ENCODE peak calls at places on chromosome 17, in four cellular contexts. One of them, this sample, is unnamed. For H3K4me1, the result is how much of the 10 kb centered on the place peaks cover.

GRCh38 chr17:47729486-47729885 is 3.5 kb upstream of the TBX21 start:
- DNase-seq in Peyer's patch: peak
- DNase-seq in adrenal gland: no peak
- DNase-seq in left ventricle myocardium inferior: no peak
- DNase-seq in this sample: no peak

GRCh38 chr17:75084039-75084660 is 3.6 kb upstream of the SLC16A5 start:
- DNase-seq in Peyer's patch: no peak
- DNase-seq in adrenal gland: no peak
- DNase-seq in left ventricle myocardium inferior: no peak
- DNase-seq in this sample: no peak

GRCh38 chr17:5840811-5841446 is 229.2 kb upstream of the WSCD1 start:
- DNase-seq in adrenal gland: no peak
- DNase-seq in left ventricle myocardium inferior: no peak
- DNase-seq in Peyer's patch: no peak
- DNase-seq in this sample: no peak

GRCh38 chr17:55563363-55563762 is 52.1 kb upstream of the SMIM36 start:
- DNase-seq in adrenal gland: no peak
- DNase-seq in Peyer's patch: no peak
- DNase-seq in left ventricle myocardium inferior: no peak
- DNase-seq in this sample: no peak

GRCh38 chr17:44358066-44358465 is 5.6 kb downstream of the FAM171A2 start:
- DNase-seq in left ventricle myocardium inferior: no peak
- DNase-seq in adrenal gland: no peak
- DNase-seq in Peyer's patch: no peak
- DNase-seq in this sample: peak

GRCh38 chr17:47266782-47267181 is 13.2 kb downstream of the ITGB3 start:
- DNase-seq in adrenal gland: no peak
- DNase-seq in left ventricle myocardium inferior: no peak
- DNase-seq in Peyer's patch: no peak
- DNase-seq in this sample: no peak

GRCh38 chr17:28499366-28499668 is 6.8 kb upstream of the FOXN1 start:
- DNase-seq in adrenal gland: no peak
- DNase-seq in Peyer's patch: peak
- DNase-seq in left ventricle myocardium inferior: no peak
- DNase-seq in this sample: no peak

GRCh38 chr17:27471321-27472269 is 15.3 kb downstream of the KSR1 start:
- DNase-seq in left ventricle myocardium inferior: no peak
- DNase-seq in adrenal gland: no peak
- DNase-seq in Peyer's patch: peak
- DNase-seq in this sample: no peak

GRCh38 chr17:70107441-70107840 is 32.4 kb downstream of the KCNJ16 start:
- DNase-seq in Peyer's patch: no peak
- DNase-seq in left ventricle myocardium inferior: no peak
- DNase-seq in adrenal gland: no peak
- DNase-seq in this sample: no peak

GRCh38 chr17:7548585-7549400 is at the start of gene TNFSF12:
- DNase-seq in adrenal gland: peak
- DNase-seq in Peyer's patch: peak
- DNase-seq in left ventricle myocardium inferior: peak
- DNase-seq in this sample: peak

GRCh38 chr17:7551396-7551795 is 2.5 kb downstream of the TNFSF12 start:
- DNase-seq in Peyer's patch: no peak
- DNase-seq in left ventricle myocardium inferior: no peak
- DNase-seq in adrenal gland: no peak
- DNase-seq in this sample: no peak

GRCh38 chr17:7552621-7553051 is 3.8 kb downstream of the TNFSF12 start:
- DNase-seq in Peyer's patch: peak
- DNase-seq in left ventricle myocardium inferior: no peak
- DNase-seq in adrenal gland: no peak
- DNase-seq in this sample: peak

GRCh38 chr17:7550359-7550758 is 1.5 kb downstream of the TNFSF12 start:
- DNase-seq in left ventricle myocardium inferior: no peak
- DNase-seq in Peyer's patch: no peak
- DNase-seq in adrenal gland: no peak
- DNase-seq in this sample: no peak

DNA sequence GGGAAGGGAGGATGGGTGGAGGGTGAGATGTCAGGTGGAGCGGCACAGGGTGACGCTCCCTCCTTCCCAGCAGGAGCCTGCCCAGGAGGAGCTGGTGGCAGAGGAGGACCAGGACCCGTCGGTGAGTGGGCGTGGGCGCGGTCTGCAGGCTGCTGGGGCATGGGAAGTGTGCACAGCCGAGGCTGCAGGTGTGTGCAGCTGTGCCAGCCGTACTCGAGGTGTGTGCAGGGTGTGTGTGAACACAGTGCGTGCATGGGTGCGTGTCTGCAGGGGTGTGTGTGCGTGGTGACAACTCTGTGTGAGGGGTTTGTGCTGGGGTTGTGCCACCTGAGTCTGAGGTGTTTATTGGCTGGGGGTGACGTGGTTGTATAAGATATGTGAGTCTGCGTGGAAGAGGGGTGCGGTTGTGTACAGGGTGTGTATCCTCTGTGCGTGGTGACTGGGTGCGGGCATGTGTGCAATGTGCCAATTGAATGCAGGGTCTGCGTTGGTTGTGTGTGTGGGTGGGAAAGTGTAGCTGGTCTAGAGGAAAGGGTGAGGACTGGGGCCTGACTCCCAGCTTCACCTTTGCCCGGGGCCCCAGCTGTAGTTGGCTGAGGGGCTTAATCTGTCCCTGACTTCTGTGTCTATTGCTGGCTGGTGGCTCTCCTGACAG is 670 bp downstream of the TNFSF12 start:
- DNase-seq in Peyer's patch: no peak
- DNase-seq in adrenal gland: no peak
- DNase-seq in left ventricle myocardium inferior: peak
- DNase-seq in this sample: no peak
- H3K4me3 ChIP-seq in Peyer's patch: peak
- H3K4me3 ChIP-seq in adrenal gland: peak
- H3K4me3 ChIP-seq in left ventricle myocardium inferior: peak
- H3K4me3 ChIP-seq in this sample: peak

DNA sequence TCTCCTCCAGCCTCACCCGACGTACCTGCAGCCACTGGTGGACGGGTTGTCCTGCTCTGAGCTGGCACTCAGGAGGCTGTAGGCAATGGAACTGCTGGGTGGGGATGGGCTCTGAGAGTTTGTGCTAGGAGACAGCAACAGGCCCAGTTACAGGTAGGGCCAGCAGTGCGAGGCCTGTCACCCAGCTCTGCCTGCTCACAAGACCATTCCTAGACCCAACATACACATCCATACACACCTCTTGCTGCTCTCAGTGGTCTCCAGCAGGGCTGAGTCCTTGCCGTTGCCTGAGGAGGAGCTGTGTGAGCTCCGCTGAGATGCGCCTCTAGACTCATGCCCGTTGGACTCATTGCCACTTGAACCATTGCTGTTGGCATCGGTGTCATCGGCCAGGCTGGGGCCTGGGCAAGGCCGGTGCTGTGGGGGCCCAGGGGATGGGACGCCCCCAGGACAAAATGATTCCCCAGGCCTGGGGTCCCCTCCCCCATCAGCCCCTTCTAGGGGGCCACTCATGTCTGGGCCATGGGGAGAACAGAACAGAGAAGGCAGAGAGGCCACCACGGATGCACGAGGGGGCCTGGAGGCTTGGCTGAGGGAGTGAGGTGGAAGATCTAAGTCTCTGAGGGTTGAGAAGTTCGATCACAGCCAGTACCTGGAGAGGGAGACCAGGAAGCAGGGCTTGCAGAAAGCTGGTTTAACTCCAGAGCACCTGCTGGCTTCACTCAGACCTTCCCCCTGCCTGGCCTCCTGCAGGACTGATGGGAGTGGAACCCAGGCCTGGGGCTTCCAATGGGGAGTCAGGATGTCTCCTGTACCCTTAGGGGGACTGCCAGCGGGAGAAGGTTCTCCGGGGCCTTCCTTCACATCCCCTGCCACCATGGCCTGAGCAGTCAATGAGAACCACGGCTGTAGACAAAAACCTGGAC is 1.7 kb downstream of the PER1 start:
- DNase-seq in adrenal gland: peak
- DNase-seq in left ventricle myocardium inferior: no peak
- DNase-seq in Peyer's patch: no peak
- DNase-seq in this sample: no peak
- H3K4me1 ChIP-seq in adrenal gland: under half
- H3K4me1 ChIP-seq in left ventricle myocardium inferior: half or more
- H3K4me1 ChIP-seq in Peyer's patch: under half
- H3K4me1 ChIP-seq in this sample: under half

GRCh38 chr17:35545150-35545549 is 7.7 kb upstream of the SLFN12L start:
- DNase-seq in Peyer's patch: no peak
- DNase-seq in left ventricle myocardium inferior: no peak
- DNase-seq in adrenal gland: no peak
- DNase-seq in this sample: no peak

GRCh38 chr17:35543856-35544255 is 6.4 kb upstream of the SLFN12L start:
- DNase-seq in adrenal gland: no peak
- DNase-seq in left ventricle myocardium inferior: no peak
- DNase-seq in Peyer's patch: no peak
- DNase-seq in this sample: no peak

GRCh38 chr17:35548213-35548810 is 10.8 kb upstream of the SLFN12L start:
- DNase-seq in Peyer's patch: no peak
- DNase-seq in adrenal gland: no peak
- DNase-seq in left ventricle myocardium inferior: no peak
- DNase-seq in this sample: no peak

GRCh38 chr17:35548978-35549377 is 11.5 kb upstream of the SLFN12L start:
- DNase-seq in left ventricle myocardium inferior: no peak
- DNase-seq in adrenal gland: no peak
- DNase-seq in Peyer's patch: no peak
- DNase-seq in this sample: no peak

DNA sequence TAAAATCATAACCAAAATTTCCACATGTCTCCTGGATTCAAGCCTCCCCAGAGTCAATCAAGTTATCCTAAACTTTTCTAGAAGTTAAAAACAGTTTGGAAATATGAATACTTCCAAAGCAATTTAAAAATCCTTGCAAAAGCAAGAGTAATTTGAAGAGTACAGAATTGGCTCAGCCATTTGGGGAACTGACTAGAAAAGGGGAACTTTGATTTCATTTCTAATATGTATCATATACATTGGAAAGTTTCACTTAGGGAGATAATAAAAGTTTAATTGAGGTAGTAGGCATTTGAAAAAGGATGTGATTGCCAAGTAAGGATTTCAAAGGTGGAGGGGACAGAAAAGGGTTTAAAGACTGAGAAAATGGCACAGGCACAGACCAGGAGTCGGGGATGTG is 9.0 kb upstream of the SLFN12L start:
- DNase-seq in left ventricle myocardium inferior: no peak
- DNase-seq in Peyer's patch: no peak
- DNase-seq in adrenal gland: no peak
- DNase-seq in this sample: no peak
- H3K4me3 ChIP-seq in left ventricle myocardium inferior: no peak
- H3K4me3 ChIP-seq in Peyer's patch: no peak
- H3K4me3 ChIP-seq in adrenal gland: no peak
- H3K4me3 ChIP-seq in this sample: no peak

DNA sequence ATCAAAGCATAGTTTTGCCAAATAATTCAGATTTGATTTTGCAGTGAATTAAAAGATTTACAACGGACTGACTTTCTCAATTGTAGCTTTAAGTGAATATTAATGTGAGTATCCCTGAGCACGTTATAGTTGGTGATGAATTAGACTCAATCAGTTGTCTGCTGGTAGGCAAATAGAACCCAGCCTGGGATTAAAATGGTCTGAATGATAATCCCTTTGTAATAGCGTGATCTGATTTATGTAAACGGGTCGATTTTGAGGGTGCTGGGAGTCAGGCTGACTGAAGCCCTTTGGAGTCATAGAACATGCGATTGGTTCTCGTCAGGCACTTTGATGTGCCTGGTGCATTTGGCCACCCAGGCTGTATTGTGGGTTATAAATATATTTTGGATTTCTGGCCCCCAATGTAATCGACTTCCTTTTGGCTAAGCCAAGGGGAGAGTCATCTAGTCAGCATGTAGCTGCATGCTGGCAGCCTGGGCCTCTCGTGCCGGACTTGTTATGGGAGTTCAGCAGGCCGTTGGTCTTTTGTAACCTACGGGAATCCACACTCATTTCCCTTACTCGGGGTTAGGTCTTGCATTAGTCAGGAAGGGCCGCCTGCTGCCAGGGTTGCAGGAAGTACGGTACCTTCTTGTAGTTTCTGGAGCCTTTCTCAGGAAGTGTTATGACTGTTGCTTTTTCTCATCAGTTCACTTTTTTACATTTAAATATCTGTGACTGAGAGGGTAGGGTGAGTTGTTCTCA is 5.4 kb downstream of the PGS1 start:
- DNase-seq in Peyer's patch: peak
- DNase-seq in adrenal gland: peak
- DNase-seq in left ventricle myocardium inferior: peak
- DNase-seq in this sample: peak
- H3K4me1 ChIP-seq in Peyer's patch: under half
- H3K4me1 ChIP-seq in adrenal gland: half or more
- H3K4me1 ChIP-seq in left ventricle myocardium inferior: half or more
- H3K4me1 ChIP-seq in this sample: half or more

GRCh38 chr17:48816774-48817590 is at the start of gene TTLL6:
- DNase-seq in left ventricle myocardium inferior: peak
- DNase-seq in adrenal gland: peak
- DNase-seq in Peyer's patch: peak
- DNase-seq in this sample: peak
- H3K4me3 ChIP-seq in left ventricle myocardium inferior: peak
- H3K4me3 ChIP-seq in adrenal gland: no peak
- H3K4me3 ChIP-seq in Peyer's patch: peak
- H3K4me3 ChIP-seq in this sample: peak

DNA sequence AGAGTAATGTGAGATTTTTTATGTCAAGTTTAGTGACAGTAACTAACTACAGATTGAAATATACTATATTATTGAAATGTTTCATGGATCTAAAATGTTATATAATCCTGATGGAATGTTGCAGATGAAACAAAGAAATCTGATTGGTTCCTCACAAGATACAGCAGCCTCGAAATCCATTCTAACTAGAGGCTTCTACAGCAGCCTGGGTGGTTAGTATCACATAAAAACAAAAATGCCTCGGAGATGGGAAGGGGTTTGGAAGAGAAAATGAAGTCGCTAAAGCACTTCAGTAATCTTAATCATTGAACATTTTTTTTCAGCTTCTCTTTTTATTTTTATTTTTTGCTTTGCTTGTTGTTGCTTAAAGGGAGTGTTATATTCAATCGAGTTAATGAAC is 75.2 kb downstream of the TANC2 start:
- DNase-seq in adrenal gland: no peak
- DNase-seq in Peyer's patch: no peak
- DNase-seq in left ventricle myocardium inferior: no peak
- DNase-seq in this sample: no peak
- H3K4me1 ChIP-seq in adrenal gland: under half
- H3K4me1 ChIP-seq in Peyer's patch: under half
- H3K4me1 ChIP-seq in left ventricle myocardium inferior: under half
- H3K4me1 ChIP-seq in this sample: under half

DNA sequence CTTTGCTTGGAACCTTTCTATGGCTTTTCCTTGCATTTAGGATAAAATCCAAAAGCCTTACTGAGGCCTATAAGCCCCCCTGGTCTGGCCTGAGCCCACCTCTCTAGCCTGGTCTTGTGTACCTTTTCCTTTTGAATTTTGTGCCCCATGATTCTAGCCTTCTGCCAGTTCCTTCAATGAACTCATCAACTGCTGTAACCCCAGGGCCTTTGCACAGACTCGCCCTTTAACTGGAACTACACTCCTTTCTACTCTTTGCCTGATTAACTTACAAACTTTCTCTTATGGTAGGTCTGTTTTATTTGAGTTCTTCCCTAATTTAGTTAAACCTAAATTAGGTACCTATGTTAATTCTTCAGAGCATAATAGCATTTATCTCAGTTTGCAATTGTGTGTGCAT is 24.2 kb downstream of the GJD3 start:
- DNase-seq in Peyer's patch: no peak
- DNase-seq in left ventricle myocardium inferior: no peak
- DNase-seq in adrenal gland: no peak
- DNase-seq in this sample: no peak
- H3K4me3 ChIP-seq in Peyer's patch: no peak
- H3K4me3 ChIP-seq in left ventricle myocardium inferior: peak
- H3K4me3 ChIP-seq in adrenal gland: no peak
- H3K4me3 ChIP-seq in this sample: peak

GRCh38 chr17:66542967-66543525 is 240.6 kb downstream of the PRKCA start:
- DNase-seq in left ventricle myocardium inferior: no peak
- DNase-seq in adrenal gland: no peak
- DNase-seq in Peyer's patch: no peak
- DNase-seq in this sample: no peak
- H3K4me1 ChIP-seq in left ventricle myocardium inferior: under half
- H3K4me1 ChIP-seq in adrenal gland: under half
- H3K4me1 ChIP-seq in Peyer's patch: under half
- H3K4me1 ChIP-seq in this sample: under half